ENCODE peak calls at places on chromosome 13, in five cellular contexts. One of them, this sample, is unnamed.
A peak's percentile ranks its signal among the peaks of the same experiment; 100 is the strongest.

GRCh38 chr13:22275393-22275792 is 604.5 kb downstream of the FGF9 start:
- DNase-seq in H1: no peak
- DNase-seq in cardiac fibroblast: no peak
- DNase-seq in GM23338: no peak
- DNase-seq in HCT116: no peak
- DNase-seq in this sample: no peak

GRCh38 chr13:110163020-110163658 is 143.8 kb downstream of the COL4A1 start:
- DNase-seq in HCT116: no peak
- DNase-seq in H1: no peak
- DNase-seq in cardiac fibroblast: no peak
- DNase-seq in GM23338: no peak
- DNase-seq in this sample: no peak

GRCh38 chr13:22517544-22517943 is 663.2 kb upstream of the SGCG start:
- DNase-seq in H1: no peak
- DNase-seq in HCT116: no peak
- DNase-seq in cardiac fibroblast: no peak
- DNase-seq in GM23338: peak; percentile 35
- DNase-seq in this sample: no peak

GRCh38 chr13:43389573-43389972 is 366.2 kb downstream of the DNAJC15 start:
- DNase-seq in H1: no peak
- DNase-seq in HCT116: no peak
- DNase-seq in GM23338: no peak
- DNase-seq in cardiac fibroblast: peak; percentile 18
- DNase-seq in this sample: no peak

GRCh38 chr13:22103628-22104027 is 432.8 kb downstream of the FGF9 start:
- DNase-seq in HCT116: no peak
- DNase-seq in cardiac fibroblast: no peak
- DNase-seq in H1: no peak
- DNase-seq in GM23338: no peak
- DNase-seq in this sample: no peak

GRCh38 chr13:98664047-98664446 is 87.1 kb upstream of the STK24 start:
- DNase-seq in GM23338: no peak
- DNase-seq in H1: no peak
- DNase-seq in HCT116: peak; percentile 85
- DNase-seq in cardiac fibroblast: no peak
- DNase-seq in this sample: no peak

GRCh38 chr13:50053844-50054243 is 38.6 kb downstream of the KCNRG start:
- DNase-seq in HCT116: no peak
- DNase-seq in GM23338: no peak
- DNase-seq in H1: no peak
- DNase-seq in cardiac fibroblast: no peak
- DNase-seq in this sample: no peak

GRCh38 chr13:19818223-19818842 is 35.6 kb upstream of the PSPC1 start:
- DNase-seq in cardiac fibroblast: peak; percentile 43
- DNase-seq in GM23338: peak; percentile 92
- DNase-seq in H1: peak; percentile 97
- DNase-seq in HCT116: peak; percentile 65
- DNase-seq in this sample: peak; percentile 91

GRCh38 chr13:42392706-42393572 is 121.0 kb downstream of the AKAP11 start:
- DNase-seq in GM23338: no peak
- DNase-seq in cardiac fibroblast: no peak
- DNase-seq in HCT116: no peak
- DNase-seq in H1: no peak
- DNase-seq in this sample: no peak

GRCh38 chr13:114140131-114140908 is 7.9 kb upstream of the RASA3 start:
- DNase-seq in cardiac fibroblast: no peak
- DNase-seq in H1: no peak
- DNase-seq in HCT116: no peak
- DNase-seq in GM23338: no peak
- DNase-seq in this sample: no peak

GRCh38 chr13:41345921-41346589 is 35.0 kb downstream of the NAA16 start:
- DNase-seq in cardiac fibroblast: peak; percentile 80
- DNase-seq in GM23338: peak; percentile 29
- DNase-seq in HCT116: no peak
- DNase-seq in H1: no peak
- DNase-seq in this sample: no peak

GRCh38 chr13:81929988-81930387 is 1589.1 kb upstream of the SPRY2 start:
- DNase-seq in HCT116: no peak
- DNase-seq in cardiac fibroblast: peak; percentile 1
- DNase-seq in GM23338: peak; percentile 87
- DNase-seq in H1: no peak
- DNase-seq in this sample: no peak

GRCh38 chr13:43377149-43377548 is 353.8 kb downstream of the DNAJC15 start:
- DNase-seq in H1: no peak
- DNase-seq in HCT116: no peak
- DNase-seq in cardiac fibroblast: peak; percentile 49
- DNase-seq in GM23338: no peak
- DNase-seq in this sample: no peak

GRCh38 chr13:30255696-30256095 is 51.7 kb downstream of the KATNAL1 start:
- DNase-seq in cardiac fibroblast: peak; percentile 13
- DNase-seq in GM23338: no peak
- DNase-seq in H1: no peak
- DNase-seq in HCT116: no peak
- DNase-seq in this sample: no peak

GRCh38 chr13:108895220-108895704 is 265.9 kb downstream of the MYO16 start:
- DNase-seq in cardiac fibroblast: peak; percentile 52
- DNase-seq in HCT116: no peak
- DNase-seq in H1: no peak
- DNase-seq in GM23338: peak; percentile 69
- DNase-seq in this sample: no peak

GRCh38 chr13:20702945-20703784 is at the start of gene IL17D:
- DNase-seq in H1: peak; percentile 65
- DNase-seq in HCT116: no peak
- DNase-seq in GM23338: peak; percentile 48
- DNase-seq in cardiac fibroblast: no peak
- DNase-seq in this sample: peak; percentile 72

GRCh38 chr13:43132228-43132627 is 108.8 kb downstream of the DNAJC15 start:
- DNase-seq in cardiac fibroblast: peak; percentile 51
- DNase-seq in H1: no peak
- DNase-seq in HCT116: peak; percentile 35
- DNase-seq in GM23338: peak; percentile 87
- DNase-seq in this sample: no peak

GRCh38 chr13:31476266-31476665 is 263.1 kb upstream of the RXFP2 start:
- DNase-seq in cardiac fibroblast: peak; percentile 93
- DNase-seq in GM23338: peak; percentile 13
- DNase-seq in H1: no peak
- DNase-seq in HCT116: no peak
- DNase-seq in this sample: no peak

GRCh38 chr13:99506632-99507031 is 5.4 kb downstream of the TM9SF2 start:
- DNase-seq in cardiac fibroblast: no peak
- DNase-seq in H1: no peak
- DNase-seq in GM23338: no peak
- DNase-seq in HCT116: no peak
- DNase-seq in this sample: no peak

GRCh38 chr13:73189365-73189764 is 130.6 kb downstream of the KLF5 start:
- DNase-seq in cardiac fibroblast: no peak
- DNase-seq in GM23338: no peak
- DNase-seq in HCT116: no peak
- DNase-seq in H1: no peak
- DNase-seq in this sample: no peak

GRCh38 chr13:64855506-64855905 is 2374.6 kb downstream of the PCDH9 start:
- DNase-seq in GM23338: no peak
- DNase-seq in HCT116: no peak
- DNase-seq in cardiac fibroblast: peak; percentile 28
- DNase-seq in H1: no peak
- DNase-seq in this sample: no peak

GRCh38 chr13:80654638-80655249 is 313.8 kb upstream of the SPRY2 start:
- DNase-seq in GM23338: peak; percentile 8
- DNase-seq in H1: no peak
- DNase-seq in HCT116: no peak
- DNase-seq in cardiac fibroblast: no peak
- DNase-seq in this sample: peak; percentile 61

DNA sequence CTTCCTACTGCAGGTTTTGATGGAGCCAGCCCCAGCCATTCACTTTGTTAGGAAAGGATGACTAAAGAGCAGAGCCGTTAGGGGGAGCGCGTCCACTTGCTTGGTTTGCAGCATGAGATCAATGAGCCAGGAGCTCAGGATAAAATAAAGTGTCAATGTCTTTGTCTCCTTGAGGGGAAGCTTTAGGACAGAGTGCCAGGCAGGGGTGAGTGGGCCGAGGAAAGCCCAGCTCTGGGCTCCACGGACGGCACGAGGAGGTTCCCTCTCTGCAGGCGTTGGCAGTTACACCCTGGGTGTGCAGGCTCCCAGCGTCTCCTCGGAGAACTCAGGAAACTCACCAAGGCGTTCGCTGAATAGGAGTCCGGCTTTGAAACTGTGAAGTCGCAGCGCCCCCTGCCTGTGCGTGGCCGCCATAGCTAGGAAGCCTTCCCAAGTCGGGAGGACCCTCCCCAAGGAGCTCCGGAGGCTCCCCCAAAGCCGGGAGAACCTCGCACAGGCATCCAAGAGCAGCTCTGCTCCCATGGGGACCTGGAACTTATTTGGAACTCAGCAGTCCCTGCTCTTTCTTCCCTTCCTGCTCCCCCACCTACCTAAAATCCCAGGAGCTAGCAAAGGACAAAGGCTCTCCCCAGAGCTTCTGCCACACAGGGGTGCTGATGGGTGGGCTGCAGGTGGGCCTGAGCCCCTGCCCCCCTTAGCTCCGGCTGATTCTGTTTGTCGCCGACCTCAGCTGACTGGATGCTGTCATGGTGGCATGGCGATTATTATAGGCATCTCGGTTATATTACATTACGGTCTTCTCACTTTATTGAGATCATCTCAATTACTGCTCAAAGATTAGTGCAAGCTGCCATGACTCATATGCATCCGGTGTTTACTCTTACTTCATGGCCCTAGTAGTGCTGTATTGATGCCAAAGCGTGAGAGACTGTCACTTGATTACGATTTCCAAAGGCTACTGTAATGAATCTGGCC is 34.4 kb downstream of the GSX1 start:
- DNase-seq in HCT116: peak; percentile 84
- DNase-seq in GM23338: peak; percentile 93
- DNase-seq in cardiac fibroblast: peak; percentile 88
- DNase-seq in H1: peak; percentile 99
- DNase-seq in this sample: peak; percentile 90
- H3K4me3 ChIP-seq in HCT116: peak overlapping the region; percentile 35
- H3K4me3 ChIP-seq in GM23338: peak overlapping the region; percentile 48
- H3K4me3 ChIP-seq in cardiac fibroblast: no peak overlapping the region
- H3K4me3 ChIP-seq in H1: peak overlapping the region; percentile 52
- H3K4me3 ChIP-seq in this sample: no peak overlapping the region

GRCh38 chr13:97266734-97267417 is 44.7 kb downstream of the MBNL2 start:
- DNase-seq in cardiac fibroblast: no peak
- DNase-seq in HCT116: no peak
- DNase-seq in GM23338: peak; percentile 36
- DNase-seq in H1: no peak
- DNase-seq in this sample: no peak
- H3K4me3 ChIP-seq in cardiac fibroblast: no peak overlapping the region
- H3K4me3 ChIP-seq in HCT116: no peak overlapping the region
- H3K4me3 ChIP-seq in GM23338: no peak overlapping the region
- H3K4me3 ChIP-seq in H1: peak overlapping the region; percentile 43
- H3K4me3 ChIP-seq in this sample: no peak overlapping the region

DNA sequence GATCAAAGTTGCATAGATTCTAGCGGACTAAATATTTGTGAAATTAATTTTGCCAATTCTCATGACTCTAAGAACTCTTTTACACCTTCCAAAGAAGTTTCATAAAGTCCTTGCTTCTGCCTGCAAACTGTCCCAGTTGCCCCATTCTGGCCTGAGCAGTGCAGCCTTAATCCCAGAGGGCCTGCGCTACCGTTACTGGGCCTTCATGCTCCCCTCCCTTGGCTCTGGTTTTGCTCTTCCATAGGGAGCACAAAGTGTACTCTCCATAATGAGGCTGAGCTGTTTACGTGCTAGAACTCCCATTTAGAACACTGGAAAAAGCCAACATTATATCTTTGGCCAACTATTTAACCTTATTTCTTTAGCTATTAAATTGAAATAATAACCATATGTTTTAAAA is 2.1 kb downstream of the MTIF3 start:
- DNase-seq in H1: no peak
- DNase-seq in cardiac fibroblast: no peak
- DNase-seq in HCT116: no peak
- DNase-seq in GM23338: no peak
- DNase-seq in this sample: no peak
- H3K4me3 ChIP-seq in H1: no peak overlapping the region
- H3K4me3 ChIP-seq in cardiac fibroblast: no peak overlapping the region
- H3K4me3 ChIP-seq in HCT116: no peak overlapping the region
- H3K4me3 ChIP-seq in GM23338: no peak overlapping the region
- H3K4me3 ChIP-seq in this sample: peak overlapping the region; percentile 84

GRCh38 chr13:29111446-29111845 is 291.3 kb downstream of the MTUS2 start:
- DNase-seq in HCT116: no peak
- DNase-seq in cardiac fibroblast: no peak
- DNase-seq in H1: no peak
- DNase-seq in GM23338: no peak
- DNase-seq in this sample: no peak

GRCh38 chr13:29104461-29104860 is 284.3 kb downstream of the MTUS2 start:
- DNase-seq in H1: no peak
- DNase-seq in GM23338: no peak
- DNase-seq in cardiac fibroblast: no peak
- DNase-seq in HCT116: no peak
- DNase-seq in this sample: no peak

GRCh38 chr13:29105779-29106178 is 285.6 kb downstream of the MTUS2 start:
- DNase-seq in H1: peak; percentile 48
- DNase-seq in HCT116: no peak
- DNase-seq in GM23338: peak; percentile 64
- DNase-seq in cardiac fibroblast: no peak
- DNase-seq in this sample: no peak

GRCh38 chr13:29106651-29107050 is 286.5 kb downstream of the MTUS2 start:
- DNase-seq in GM23338: no peak
- DNase-seq in H1: no peak
- DNase-seq in HCT116: no peak
- DNase-seq in cardiac fibroblast: no peak
- DNase-seq in this sample: no peak

GRCh38 chr13:29110003-29110402 is 289.9 kb downstream of the MTUS2 start:
- DNase-seq in GM23338: no peak
- DNase-seq in H1: no peak
- DNase-seq in HCT116: no peak
- DNase-seq in cardiac fibroblast: no peak
- DNase-seq in this sample: no peak
- H3K4me3 ChIP-seq in GM23338: no peak overlapping the region
- H3K4me3 ChIP-seq in H1: no peak overlapping the region
- H3K4me3 ChIP-seq in HCT116: no peak overlapping the region
- H3K4me3 ChIP-seq in cardiac fibroblast: no peak overlapping the region
- H3K4me3 ChIP-seq in this sample: no peak overlapping the region

GRCh38 chr13:48492123-48493075 is 40.5 kb downstream of the RCBTB2 start:
- DNase-seq in HCT116: no peak
- DNase-seq in cardiac fibroblast: peak; percentile 88
- DNase-seq in GM23338: no peak
- DNase-seq in H1: no peak
- DNase-seq in this sample: peak; percentile 75
- H3K4me3 ChIP-seq in HCT116: no peak overlapping the region
- H3K4me3 ChIP-seq in cardiac fibroblast: peak overlapping the region; percentile 21
- H3K4me3 ChIP-seq in GM23338: no peak overlapping the region
- H3K4me3 ChIP-seq in H1: no peak overlapping the region
- H3K4me3 ChIP-seq in this sample: peak overlapping the region; percentile 44

GRCh38 chr13:111630411-111630810 is 310.0 kb downstream of the TEX29 start:
- DNase-seq in GM23338: peak; percentile 51
- DNase-seq in HCT116: no peak
- DNase-seq in cardiac fibroblast: no peak
- DNase-seq in H1: peak; percentile 61
- DNase-seq in this sample: no peak
- H3K4me3 ChIP-seq in GM23338: no peak overlapping the region
- H3K4me3 ChIP-seq in HCT116: no peak overlapping the region
- H3K4me3 ChIP-seq in cardiac fibroblast: no peak overlapping the region
- H3K4me3 ChIP-seq in H1: no peak overlapping the region
- H3K4me3 ChIP-seq in this sample: no peak overlapping the region

DNA sequence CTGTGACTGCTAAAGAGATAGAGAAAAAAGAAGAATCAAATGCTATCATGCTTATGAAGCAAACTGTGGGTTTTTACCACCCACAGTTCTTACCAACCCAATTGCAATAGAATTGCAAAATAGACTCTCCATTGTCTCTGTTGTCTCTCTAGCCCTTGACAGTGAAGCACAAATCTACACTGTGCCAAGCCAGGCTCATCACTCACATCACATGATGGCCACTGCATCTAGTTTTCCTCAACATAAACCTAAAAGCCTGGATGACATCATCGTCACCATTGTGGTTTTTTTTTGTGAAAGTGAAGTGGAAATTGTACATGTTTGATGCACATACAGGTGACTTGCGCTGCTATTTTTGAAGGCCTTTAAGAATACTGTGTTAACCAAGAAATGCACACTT is 56.1 kb downstream of the KL start:
- DNase-seq in cardiac fibroblast: no peak
- DNase-seq in GM23338: no peak
- DNase-seq in H1: no peak
- DNase-seq in HCT116: no peak
- DNase-seq in this sample: no peak
- H3K4me3 ChIP-seq in cardiac fibroblast: no peak overlapping the region
- H3K4me3 ChIP-seq in GM23338: no peak overlapping the region
- H3K4me3 ChIP-seq in H1: no peak overlapping the region
- H3K4me3 ChIP-seq in HCT116: no peak overlapping the region
- H3K4me3 ChIP-seq in this sample: no peak overlapping the region

This sample was measured in upper lobe of right lung.